ENCODE peak calls at places on chromosomes 5 and 9, in five cellular contexts. S is PC-3, A is fibroblast of lung, U is HepG2, Z is MM.1S. H is an unnamed sample.
A peak's percentile ranks its signal among the peaks of the same experiment; 100 is the strongest.

GRCh38 chr9:75188756-75189155 is 100.4 kb downstream of the OSTF1 start:
- DNase-seq in S (no peak), A (no peak), U (no peak), Z (no peak), H (no peak)

GRCh38 chr9:38144421-38144820 is 75.4 kb upstream of the SHB start:
- DNase-seq in S (peak; percentile 8), A (no peak), U (no peak), Z (no peak), H (no peak)

GRCh38 chr5:78320461-78320860 is 26.0 kb upstream of the AP3B1 start:
- DNase-seq in S (peak; percentile 42), A (peak; percentile 62), U (peak; percentile 15), Z (peak; percentile 25), H (peak; percentile 42)

GRCh38 chr5:58314356-58315045 is 145.4 kb downstream of the PLK2 start:
- DNase-seq in S (peak; percentile 17), A (no peak), U (no peak), Z (no peak), H (no peak)

GRCh38 chr5:122701640-122702523 is 73.0 kb upstream of the SNX2 start:
- DNase-seq in S (no peak), A (no peak), U (no peak), Z (peak; percentile 51), H (no peak)

GRCh38 chr5:178483620-178484019 is 106.6 kb downstream of the COL23A1 start:
- DNase-seq in S (no peak), A (no peak), U (no peak), Z (peak; percentile 26), H (no peak)

GRCh38 chr5:42944989-42945388 is 95.1 kb downstream of the ANXA2R start:
- DNase-seq in S (peak; percentile 91), A (peak; percentile 90), U (no peak), Z (no peak), H (no peak)

GRCh38 chr5:43993634-43994395 is 390.8 kb downstream of the NNT start:
- DNase-seq in S (no peak), A (no peak), U (peak; percentile 48), Z (no peak), H (no peak)

GRCh38 chr9:97526895-97527575 is 25.6 kb downstream of the TMOD1 start:
- DNase-seq in S (no peak), A (no peak), U (no peak), Z (no peak), H (peak; percentile 25)

GRCh38 chr5:105392710-105393149 is 1830.1 kb upstream of the NUDT12 start:
- DNase-seq in S (no peak), A (no peak), U (peak; percentile 70), Z (no peak), H (no peak)

GRCh38 chr5:67202830-67203229 is 6.2 kb upstream of the CD180 start:
- DNase-seq in S (no peak), A (no peak), U (no peak), Z (no peak), H (no peak)

GRCh38 chr5:36240779-36241635 is 718 bp downstream of the NADK2 start:
- DNase-seq in S (peak; percentile 61), A (peak; percentile 63), U (peak; percentile 40), Z (peak; percentile 57), H (peak; percentile 82)

GRCh38 chr5:115656404-115656803 is 30.6 kb upstream of the TMED7 start:
- DNase-seq in S (no peak), A (no peak), U (no peak), Z (no peak), H (no peak)
- H3K4me3 ChIP-seq in S (no peak overlapping the region), A (no peak overlapping the region), U (no peak overlapping the region), Z (no peak overlapping the region), H (no peak overlapping the region)

DNA sequence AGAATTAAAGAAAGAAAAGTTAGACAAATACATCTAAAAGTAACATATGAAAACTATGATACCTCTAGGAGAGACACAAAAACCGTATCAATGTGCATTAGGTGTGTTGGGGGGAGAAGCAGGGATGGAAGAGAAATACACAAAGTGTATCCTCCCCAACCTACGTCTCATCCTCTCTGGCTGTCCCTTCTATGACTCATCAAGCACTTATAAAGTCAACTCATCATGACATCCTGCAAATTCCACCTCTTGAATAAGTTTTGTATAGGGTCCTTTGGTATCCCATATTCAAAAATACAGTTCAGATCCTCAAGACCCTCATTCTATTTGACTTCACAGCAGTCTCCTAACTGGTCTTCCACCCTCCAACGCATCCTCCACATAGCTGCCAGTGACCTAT is 917.6 kb upstream of the DMAC1 start:
- DNase-seq in S (no peak), A (peak; percentile 9), U (no peak), Z (no peak), H (no peak)
- H3K4me2 ChIP-seq in S (no peak overlapping the region), A (no peak overlapping the region), U (no peak overlapping the region), Z (no peak overlapping the region), H (no peak overlapping the region)

DNA sequence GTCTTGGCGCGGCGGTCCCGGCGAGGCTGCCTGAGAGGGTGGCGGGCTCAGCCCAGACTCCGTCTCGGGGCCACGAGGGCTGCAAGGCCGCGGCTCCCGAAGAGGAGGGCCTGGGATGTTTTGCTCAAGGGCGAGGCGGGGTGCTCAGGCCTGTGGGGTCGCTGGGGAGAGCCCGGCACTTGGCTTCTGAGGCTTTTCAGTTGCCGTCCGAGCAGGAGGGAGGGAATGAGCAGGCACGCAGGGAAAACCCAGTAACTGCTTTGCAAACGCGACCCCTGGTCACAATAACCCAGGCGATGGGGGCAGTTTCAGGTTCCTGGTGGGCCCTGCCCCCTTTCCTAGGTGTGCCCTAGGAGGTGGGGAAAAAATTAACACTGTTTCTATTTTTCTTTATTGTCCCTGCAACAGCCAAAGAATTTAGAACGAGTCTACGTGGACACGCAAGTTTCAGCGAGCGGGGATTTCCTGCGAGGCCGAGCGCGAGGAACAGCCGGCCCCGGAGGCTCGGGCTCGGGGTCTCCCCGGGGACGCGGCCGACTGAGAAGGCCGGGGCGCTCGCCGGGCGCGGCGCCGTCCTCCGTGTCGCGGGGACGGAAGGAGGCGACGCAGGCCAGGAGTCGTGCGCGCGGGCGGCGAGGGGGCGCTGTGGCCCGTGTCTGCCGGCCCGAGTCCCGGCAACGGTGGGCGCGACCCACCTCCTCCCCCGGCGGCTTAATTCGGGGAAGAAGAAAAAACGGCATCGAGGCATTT is 3.3 kb upstream of the IRX2 start:
- DNase-seq in S (no peak), A (no peak), U (no peak), Z (no peak), H (peak; percentile 77)
- H3K4me3 ChIP-seq in S (no peak overlapping the region), A (peak overlapping the region; percentile 30), U (no peak overlapping the region), Z (no peak overlapping the region), H (peak overlapping the region; percentile 68)

DNA sequence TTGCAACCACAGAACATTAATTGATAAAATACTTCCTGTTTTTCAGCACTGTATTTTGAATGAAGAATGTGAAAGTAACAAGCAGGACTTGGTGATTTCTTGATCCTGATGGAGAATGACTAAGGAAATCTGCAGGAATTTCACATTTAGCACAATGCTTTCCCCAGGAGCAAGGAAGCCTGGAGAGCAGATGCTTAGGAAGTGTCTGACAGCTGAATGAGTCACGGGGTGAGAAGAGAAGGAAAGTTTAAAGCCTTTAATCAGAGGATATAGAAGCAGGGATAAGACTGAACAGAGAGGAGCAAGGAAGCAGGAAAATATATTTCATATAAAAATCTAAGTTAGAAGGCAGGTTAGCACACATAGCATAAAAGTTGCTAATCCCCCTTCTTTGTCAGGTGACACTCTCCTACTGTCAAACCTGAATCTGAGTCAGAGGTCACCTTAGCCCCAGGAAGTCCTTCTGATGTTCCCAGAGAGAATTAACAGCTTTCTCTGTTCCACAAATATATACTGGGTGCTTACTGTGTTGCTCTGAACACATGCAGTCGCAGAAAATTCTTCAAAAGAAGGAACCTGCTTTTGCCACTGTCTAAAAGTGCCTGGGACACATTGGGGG is 59.7 kb downstream of the GNA14 start:
- DNase-seq in S (peak; percentile 88), A (peak; percentile 86), U (no peak), Z (no peak), H (peak; percentile 8)
- H3K4me2 ChIP-seq in S (peak overlapping the region; percentile 84), A (peak overlapping the region; percentile 34), U (no peak overlapping the region), Z (no peak overlapping the region), H (no peak overlapping the region)

GRCh38 chr9:5773324-5773999 is 59.5 kb downstream of the ERMP1 start:
- DNase-seq in S (no peak), A (no peak), U (no peak), Z (no peak), H (peak; percentile 19)

GRCh38 chr9:5783982-5784381 is 48.9 kb downstream of the ERMP1 start:
- DNase-seq in S (peak; percentile 12), A (peak; percentile 59), U (peak; percentile 41), Z (no peak), H (no peak)

GRCh38 chr9:5784526-5785315 is 48.2 kb downstream of the ERMP1 start:
- DNase-seq in S (no peak), A (peak; percentile 41), U (no peak), Z (no peak), H (no peak)

DNA sequence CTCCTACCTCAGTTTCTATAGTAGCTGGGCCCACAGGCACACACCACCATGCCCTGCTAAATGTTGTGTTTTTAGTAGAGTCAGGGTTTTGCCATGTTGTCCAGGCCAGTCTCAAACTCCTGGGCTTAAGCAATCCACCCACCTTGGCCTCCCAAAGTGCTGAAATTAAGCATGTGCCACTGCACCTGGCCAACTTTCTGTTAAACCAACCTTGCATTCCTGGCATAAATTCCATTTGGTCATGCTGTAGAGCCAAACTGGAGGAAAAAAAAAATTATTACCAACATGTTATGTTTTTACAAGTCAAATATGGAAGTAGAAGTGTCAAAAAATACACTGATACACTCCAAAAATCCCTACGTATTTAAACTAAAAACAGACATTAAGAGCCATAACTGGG is 54.1 kb downstream of the ERMP1 start:
- DNase-seq in S (no peak), A (no peak), U (no peak), Z (no peak), H (no peak)
- H3K4me3 ChIP-seq in S (no peak overlapping the region), A (no peak overlapping the region), U (no peak overlapping the region), Z (no peak overlapping the region), H (no peak overlapping the region)

GRCh38 chr5:125411163-125412050 is 665.0 kb upstream of the ZNF608 start:
- DNase-seq in S (no peak), A (peak; percentile 58), U (no peak), Z (peak; percentile 80), H (peak; percentile 3)
- H3K4me2 ChIP-seq in S (peak overlapping the region; percentile 82), A (peak overlapping the region; percentile 80), U (no peak overlapping the region), Z (peak overlapping the region; percentile 86), H (peak overlapping the region; percentile 66)

GRCh38 chr5:65876496-65876895 is 49.9 kb upstream of the ERBIN start:
- DNase-seq in S (no peak), A (no peak), U (no peak), Z (no peak), H (no peak)

GRCh38 chr5:65880673-65881072 is 45.7 kb upstream of the ERBIN start:
- DNase-seq in S (no peak), A (no peak), U (no peak), Z (no peak), H (no peak)

GRCh38 chr5:65874241-65874640 is 52.1 kb upstream of the ERBIN start:
- DNase-seq in S (peak; percentile 76), A (peak; percentile 32), U (no peak), Z (no peak), H (no peak)

GRCh38 chr5:65873181-65873580 is 53.2 kb upstream of the ERBIN start:
- DNase-seq in S (peak; percentile 22), A (peak; percentile 32), U (no peak), Z (no peak), H (no peak)

DNA sequence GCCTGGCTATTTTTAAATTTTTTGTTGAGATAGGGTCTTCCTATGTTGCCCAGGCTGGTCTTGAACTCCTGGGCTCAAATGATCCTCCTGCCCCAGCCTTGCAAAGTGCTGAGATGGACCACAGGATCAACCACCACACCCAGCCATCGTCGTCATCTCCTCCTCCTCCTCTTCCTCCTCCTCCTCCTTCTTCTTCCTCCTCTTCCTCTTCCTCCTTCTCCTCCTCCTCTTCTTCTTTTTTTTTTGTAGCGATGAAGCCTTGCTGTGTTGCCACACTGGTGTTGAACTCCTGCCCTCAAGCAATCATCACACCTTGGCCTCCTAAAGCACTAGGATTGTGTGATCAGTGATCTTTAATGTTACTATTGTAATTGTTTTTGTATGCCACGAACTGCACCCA is 49.4 kb upstream of the ERBIN start:
- DNase-seq in S (no peak), A (no peak), U (no peak), Z (no peak), H (no peak)
- H3K4me3 ChIP-seq in S (no peak overlapping the region), A (no peak overlapping the region), U (no peak overlapping the region), Z (no peak overlapping the region), H (no peak overlapping the region)